ENCODE peak calls at places on chromosomes 4 and X, in nine cellular contexts. Z, O, X, F, R, E, J, S and P are unnamed samples.

GRCh38 chr4:723706-724105 is 18.1 kb downstream of the PCGF3 start:
- DNase-seq in S (no peak), F (no peak), O (no peak), J (no peak), Z (no peak), R (no peak), X (no peak), E (no peak), P (no peak)

GRCh38 chr4:140372607-140373327 is 679 bp upstream of the SCOC start:
- DNase-seq in X (peak; percentile 28), S (peak; percentile 12), F (peak; percentile 19), Z (no peak), E (no peak), J (peak; percentile 11), R (no peak), O (no peak), P (no peak)

GRCh38 chrX:68146054-68146453 is 287.2 kb downstream of the OPHN1 start:
- DNase-seq in E (no peak), Z (no peak), R (no peak), F (peak; percentile 58), S (peak; percentile 20), O (no peak), J (no peak), X (peak; percentile 67), P (no peak)

GRCh38 chr4:41709844-41710481 is 38.6 kb downstream of the PHOX2B start:
- DNase-seq in F (peak; percentile 88), S (no peak), O (no peak), J (no peak), E (no peak), Z (no peak), R (peak; percentile 53), X (peak; percentile 29), P (no peak)

GRCh38 chrX:8192276-8192675 is 21.2 kb upstream of the VCX2 start:
- DNase-seq in J (no peak), Z (no peak), X (no peak), F (peak; percentile 23), O (no peak), S (no peak), E (no peak), R (no peak), P (no peak)

GRCh38 chr4:165656829-165657467 is 216.1 kb upstream of the TLL1 start:
- DNase-seq in S (peak; percentile 38), X (no peak), F (no peak), R (no peak), E (no peak), Z (no peak), J (no peak), O (no peak), P (no peak)

GRCh38 chrX:137926090-137926489 is 360.2 kb downstream of the ZIC3 start:
- DNase-seq in R (no peak), Z (no peak), E (no peak), O (no peak), J (peak; percentile 6), S (peak; percentile 47), F (peak; percentile 0), X (no peak), P (no peak)

GRCh38 chr4:4871267-4872147 is 12.0 kb downstream of the MSX1 start:
- DNase-seq in J (no peak), E (no peak), S (peak; percentile 55), X (no peak), O (no peak), Z (no peak), F (no peak), R (no peak), P (no peak)

GRCh38 chr4:145861331-145862318 is 77.0 kb downstream of the ZNF827 start:
- DNase-seq in Z (no peak), J (peak; percentile 44), S (no peak), X (no peak), E (no peak), R (no peak), O (peak; percentile 30), F (no peak), P (no peak)

GRCh38 chrX:41561045-41561444 is 113.9 kb downstream of the NYX start:
- DNase-seq in E (no peak), F (peak; percentile 68), O (no peak), J (no peak), R (peak; percentile 32), X (peak; percentile 91), Z (no peak), S (no peak), P (no peak)

GRCh38 chrX:6363193-6363592 is 134.5 kb upstream of the NLGN4X start:
- DNase-seq in J (no peak), X (no peak), E (no peak), R (no peak), O (no peak), S (no peak), F (no peak), Z (no peak), P (no peak)
- TF ChIP-seq CTCF in J (no peak), X (no peak), E (no peak), R (no peak), O (no peak), S (peak; percentile 41), F (no peak), Z (no peak), P (no peak)

GRCh38 chrX:6644411-6644810 is 109.5 kb upstream of the VCX3A start:
- DNase-seq in F (no peak), Z (no peak), R (no peak), O (no peak), X (no peak), J (no peak), E (no peak), S (no peak), P (no peak)
- TF ChIP-seq CTCF in F (no peak), Z (peak; percentile 84), R (no peak), O (no peak), X (no peak), J (peak; percentile 34), E (no peak), S (peak; percentile 39), P (peak; percentile 17)

DNA sequence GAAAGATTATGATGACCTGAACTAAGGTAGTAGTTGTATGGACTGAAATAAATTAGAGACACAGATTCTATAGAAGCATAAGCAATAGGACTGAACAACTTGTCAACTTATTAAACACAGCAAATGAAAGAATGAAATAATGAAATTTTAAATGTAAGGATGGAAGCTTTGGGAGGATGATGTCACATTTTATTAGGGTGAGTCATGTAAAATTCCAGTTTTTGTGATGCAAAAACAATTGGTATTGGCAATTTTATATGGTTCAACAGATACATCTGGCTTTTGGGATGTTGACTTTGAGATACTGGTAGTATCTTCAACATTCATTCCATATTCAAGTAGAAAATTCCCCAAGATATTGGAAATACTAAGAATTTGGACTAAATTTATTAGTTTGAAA is 72.7 kb upstream of the IL15 start:
- DNase-seq in R (no peak), E (no peak), F (no peak), O (no peak), S (no peak), X (peak; percentile 22), Z (no peak), J (no peak), P (no peak)
- TF ChIP-seq CTCF in R (no peak), E (no peak), F (no peak), O (no peak), S (no peak), X (no peak), Z (no peak), J (no peak), P (no peak)

GRCh38 chr4:2930821-2931764 is 32.1 kb downstream of the NOP14 start:
- DNase-seq in X (no peak), J (peak; percentile 70), O (peak; percentile 89), E (peak; percentile 21), Z (no peak), R (no peak), S (no peak), F (no peak), P (no peak)
- TF ChIP-seq CTCF in X (no peak), J (no peak), O (peak; percentile 11), E (peak; percentile 29), Z (no peak), R (peak; percentile 21), S (no peak), F (peak; percentile 22), P (no peak)

DNA sequence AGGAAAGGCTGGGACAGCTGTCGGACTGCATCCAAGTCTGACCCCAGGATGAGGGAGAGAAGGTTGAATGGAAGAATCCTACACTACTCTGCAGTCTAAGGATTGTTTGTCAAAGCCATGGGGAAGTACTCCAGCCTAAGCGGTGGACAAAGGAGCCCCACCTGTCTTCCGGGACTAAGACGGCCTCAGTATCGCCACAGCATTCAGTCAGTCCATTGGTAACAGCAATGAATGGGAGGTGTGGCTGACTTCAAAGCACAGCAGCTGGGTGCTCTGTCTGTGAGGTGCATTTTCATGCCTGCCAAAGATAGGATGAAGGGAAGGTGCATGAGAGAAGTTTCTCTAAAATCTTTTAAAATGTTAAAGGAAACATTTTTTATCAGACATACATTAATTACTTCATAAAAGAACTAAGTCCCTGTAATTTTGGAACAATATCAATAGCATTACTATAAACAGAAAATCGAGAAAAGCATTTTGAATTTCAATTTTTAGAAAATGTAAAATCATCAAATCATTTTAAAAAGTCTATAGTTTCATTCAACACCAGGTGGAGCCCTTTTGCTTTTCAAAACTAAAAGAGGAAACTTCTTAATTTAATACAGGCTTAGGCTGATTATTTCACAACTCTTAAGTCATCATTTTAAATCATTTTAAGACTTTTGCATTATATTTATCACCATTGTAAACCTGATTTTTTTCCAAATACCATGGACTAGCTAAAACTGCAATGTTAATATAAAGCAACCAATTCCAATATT is 27.6 kb upstream of the INTU start:
- DNase-seq in X (peak; percentile 68), F (peak; percentile 52), Z (no peak), E (no peak), S (peak; percentile 58), R (no peak), J (no peak), O (no peak), P (no peak)
- TF ChIP-seq CTCF in X (peak; percentile 40), F (peak; percentile 29), Z (peak; percentile 69), E (peak; percentile 71), S (peak; percentile 67), R (peak; percentile 33), J (peak; percentile 53), O (no peak), P (peak; percentile 66)

DNA sequence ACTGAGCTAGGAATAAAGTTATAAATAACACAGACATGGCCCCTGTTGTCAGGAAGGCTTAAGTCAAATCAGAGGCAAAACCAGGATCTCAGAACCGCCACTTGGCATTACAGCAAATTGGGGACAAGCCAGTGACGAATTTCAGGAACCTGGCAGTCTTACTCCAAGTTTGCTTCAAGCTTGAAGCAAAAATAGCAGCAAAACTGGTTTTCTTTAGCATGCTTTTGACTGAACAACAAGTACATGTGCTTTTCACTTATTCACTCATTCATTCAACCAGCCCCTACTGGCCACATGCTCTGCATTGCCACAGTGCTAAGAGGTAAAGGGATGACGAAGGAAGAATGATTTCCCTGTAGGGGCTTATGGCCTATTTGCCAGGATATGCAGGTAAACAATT is 253.9 kb upstream of the PPARGC1A start:
- DNase-seq in O (no peak), F (peak; percentile 7), Z (no peak), X (no peak), R (no peak), E (no peak), J (peak; percentile 11), S (no peak), P (no peak)
- TF ChIP-seq CTCF in O (no peak), F (no peak), Z (no peak), X (no peak), R (no peak), E (no peak), J (no peak), S (no peak), P (no peak)